ENCODE peak calls at places on chromosomes 6 and 20, in four cellular contexts. Q is GM23248, G is neural progenitor cell, O is fibroblast of lung. K is an unnamed sample. For H3K36me3 and H3K4me1, the result is how much of the 10 kb centered on the place peaks cover.

GRCh38 chr6:113495521-113495920 is 361.6 kb upstream of the MARCKS start:
- DNase-seq in G (no peak), O (peak), Q (peak), K (no peak)

GRCh38 chr20:37505263-37506165 is 15.5 kb upstream of the NNAT start:
- DNase-seq in G (peak), Q (no peak), O (no peak), K (no peak)

GRCh38 chr20:4959582-4959981 is 41.7 kb downstream of the SLC23A2 start:
- DNase-seq in Q (no peak), G (no peak), O (no peak), K (no peak)

GRCh38 chr6:37303091-37303620 is 45.2 kb upstream of the TMEM217 start:
- DNase-seq in O (no peak), G (no peak), Q (no peak), K (no peak)

GRCh38 chr6:52125139-52125538 is 37.7 kb upstream of the PKHD1 start:
- DNase-seq in O (no peak), Q (no peak), G (no peak), K (peak)

GRCh38 chr20:364905-365794 is 15.4 kb upstream of the TRIB3 start:
- DNase-seq in G (no peak), O (peak), Q (peak), K (no peak)

GRCh38 chr20:11403711-11404110 is 514.0 kb upstream of the BTBD3 start:
- DNase-seq in O (peak), Q (peak), G (no peak), K (peak)

GRCh38 chr6:142518126-142518525 is 216.3 kb downstream of the ADGRG6 start:
- DNase-seq in G (no peak), Q (no peak), O (no peak), K (no peak)

GRCh38 chr6:50905297-50905696 is 86.6 kb downstream of the TFAP2B start:
- DNase-seq in O (no peak), G (no peak), Q (no peak), K (no peak)

GRCh38 chr6:138716971-138717370 is 56.6 kb upstream of the CCDC28A start:
- DNase-seq in O (no peak), G (no peak), Q (no peak), K (no peak)

GRCh38 chr6:111725446-111726112 is 119.9 kb upstream of the TRAF3IP2 start:
- DNase-seq in Q (peak), O (peak), G (no peak), K (no peak)

GRCh38 chr6:169253745-169254238 is at the start of gene THBS2:
- DNase-seq in Q (peak), G (peak), O (peak), K (no peak)

GRCh38 chr20:49704932-49705336 is 8.7 kb downstream of the B4GALT5 start:
- DNase-seq in G (no peak), O (no peak), Q (no peak), K (no peak)

GRCh38 chr20:7113577-7114466 is 346.3 kb downstream of the BMP2 start:
- DNase-seq in Q (peak), O (peak), G (peak), K (no peak)

GRCh38 chr6:42315991-42316378 is 98.3 kb upstream of the MRPS10 start:
- DNase-seq in O (peak), G (no peak), Q (peak), K (peak)

GRCh38 chr6:21245488-21245887 is 348.1 kb upstream of the SOX4 start:
- DNase-seq in Q (no peak), O (no peak), G (no peak), K (no peak)

GRCh38 chr6:22025468-22026159 is 271.2 kb downstream of the PRL start:
- DNase-seq in O (peak), Q (peak), G (peak), K (peak)

GRCh38 chr20:33843854-33844253 is 32.7 kb downstream of the CHMP4B start:
- DNase-seq in G (no peak), Q (no peak), O (no peak), K (no peak)

GRCh38 chr6:52126231-52126630 is 38.8 kb upstream of the PKHD1 start:
- DNase-seq in Q (no peak), G (no peak), O (no peak), K (no peak)

GRCh38 chr6:99605074-99605726 is 1.4 kb upstream of the PRDM13 start:
- DNase-seq in Q (no peak), O (no peak), G (peak), K (no peak)

GRCh38 chr6:63805808-63806572 is 170.4 kb downstream of the PHF3 start:
- DNase-seq in Q (peak), G (peak), O (peak), K (no peak)

GRCh38 chr6:145372671-145373123 is 362.6 kb downstream of the EPM2A start:
- DNase-seq in Q (peak), O (peak), G (no peak), K (no peak)

GRCh38 chr6:148545901-148546300 is 200.9 kb upstream of the UST start:
- DNase-seq in O (no peak), G (no peak), Q (no peak), K (no peak)

GRCh38 chr6:35879151-35879550 is 41.7 kb downstream of the SRPK1 start:
- DNase-seq in G (no peak), Q (no peak), O (no peak), K (no peak)

GRCh38 chr6:35874721-35875120 is 46.2 kb downstream of the SRPK1 start:
- DNase-seq in G (no peak), Q (no peak), O (no peak), K (no peak)

DNA sequence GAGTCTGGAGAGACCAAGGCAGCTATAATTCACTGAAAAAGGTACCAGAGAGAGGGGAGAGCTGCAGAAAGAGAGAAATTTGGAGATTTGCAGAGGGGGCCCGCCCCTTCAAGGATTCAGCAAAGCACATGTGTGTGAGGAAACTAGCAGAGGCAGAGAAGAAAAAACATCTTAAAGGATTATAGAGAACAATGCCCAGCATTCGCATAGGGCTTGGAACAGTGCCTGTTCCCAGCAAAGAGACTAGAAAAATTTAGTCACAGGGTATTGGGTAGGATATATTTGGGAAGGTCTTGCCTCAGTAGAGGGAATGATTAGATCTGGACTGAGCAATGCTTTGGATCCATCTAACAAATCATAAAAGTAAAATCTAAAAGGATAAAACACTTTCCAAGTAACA is 44.0 kb downstream of the SRPK1 start:
- DNase-seq in O (no peak), Q (no peak), G (peak), K (no peak)
- H3K36me3 ChIP-seq in O (under half), Q (under half), G (under half), K (under half)

GRCh38 chr20:1937316-1937976 is 42.2 kb downstream of the SIRPA start:
- DNase-seq in G (no peak), O (no peak), Q (no peak), K (no peak)
- H3K9ac ChIP-seq in G (no peak), O (no peak), Q (no peak), K (no peak)

GRCh38 chr6:87698618-87699017 is 3.4 kb downstream of the AKIRIN2 start:
- DNase-seq in Q (peak), O (peak), G (peak), K (no peak)

GRCh38 chr6:87699576-87699975 is 2.5 kb downstream of the AKIRIN2 start:
- DNase-seq in Q (no peak), O (no peak), G (no peak), K (no peak)

GRCh38 chr6:87700729-87701675 is 1.0 kb downstream of the AKIRIN2 start:
- DNase-seq in O (peak), G (peak), Q (peak), K (peak)

GRCh38 chr6:87700351-87700728 is 1.7 kb downstream of the AKIRIN2 start:
- DNase-seq in Q (no peak), O (no peak), G (no peak), K (no peak)

GRCh38 chr6:87697581-87698552 is 4.2 kb downstream of the AKIRIN2 start:
- DNase-seq in O (peak), G (peak), Q (peak), K (no peak)
- H3K4me1 ChIP-seq in O (under half), G (under half), Q (under half), K (under half)

GRCh38 chr6:32842690-32843089 is 1.2 kb downstream of the PSMB8 start:
- DNase-seq in G (no peak), O (no peak), Q (no peak), K (no peak)
- H3K36me3 ChIP-seq in G (under half), O (under half), Q (under half), K (under half)